ENCODE peak calls at places on chromosomes 11 and 22, in ten cellular contexts. One of them, this sample, is unnamed.

GRCh38 chr11:128294685-128295079 is 292.7 kb downstream of the ETS1 start:
- DNase-seq in transverse colon: no peak
- DNase-seq in lower leg skin: no peak
- DNase-seq in sigmoid colon: no peak
- DNase-seq in dorsolateral prefrontal cortex: no peak
- DNase-seq in breast epithelium: no peak
- DNase-seq in mesothelial cell of epicardium: no peak
- DNase-seq in activated B cell treated with CpG ODN at 0.5 μM for 24 hours: no peak
- DNase-seq in body of pancreas: no peak
- DNase-seq in Calu3: no peak
- DNase-seq in this sample: no peak

GRCh38 chr22:23752750-23753149 is 1.5 kb downstream of the VPREB3 start:
- DNase-seq in transverse colon: no peak
- DNase-seq in lower leg skin: no peak
- DNase-seq in sigmoid colon: no peak
- DNase-seq in dorsolateral prefrontal cortex: no peak
- DNase-seq in breast epithelium: no peak
- DNase-seq in mesothelial cell of epicardium: no peak
- DNase-seq in activated B cell treated with CpG ODN at 0.5 μM for 24 hours: peak
- DNase-seq in body of pancreas: no peak
- DNase-seq in Calu3: no peak
- DNase-seq in this sample: no peak

GRCh38 chr11:111957663-111958415 is 20.7 kb downstream of the DIXDC1 start:
- DNase-seq in transverse colon: no peak
- DNase-seq in lower leg skin: no peak
- DNase-seq in sigmoid colon: no peak
- DNase-seq in dorsolateral prefrontal cortex: no peak
- DNase-seq in breast epithelium: no peak
- DNase-seq in mesothelial cell of epicardium: no peak
- DNase-seq in activated B cell treated with CpG ODN at 0.5 μM for 24 hours: no peak
- DNase-seq in body of pancreas: no peak
- DNase-seq in Calu3: no peak
- DNase-seq in this sample: no peak

GRCh38 chr11:11179239-11179638 is 173.8 kb downstream of the CSNK2A3 start:
- DNase-seq in transverse colon: no peak
- DNase-seq in lower leg skin: no peak
- DNase-seq in sigmoid colon: no peak
- DNase-seq in dorsolateral prefrontal cortex: peak
- DNase-seq in breast epithelium: no peak
- DNase-seq in mesothelial cell of epicardium: no peak
- DNase-seq in activated B cell treated with CpG ODN at 0.5 μM for 24 hours: no peak
- DNase-seq in body of pancreas: no peak
- DNase-seq in Calu3: peak
- DNase-seq in this sample: no peak

GRCh38 chr22:21446128-21446826 is 20.9 kb upstream of the TMEM191C start:
- DNase-seq in transverse colon: no peak
- DNase-seq in lower leg skin: peak
- DNase-seq in sigmoid colon: peak
- DNase-seq in dorsolateral prefrontal cortex: peak
- DNase-seq in breast epithelium: peak
- DNase-seq in mesothelial cell of epicardium: no peak
- DNase-seq in activated B cell treated with CpG ODN at 0.5 μM for 24 hours: no peak
- DNase-seq in body of pancreas: peak
- DNase-seq in Calu3: no peak
- DNase-seq in this sample: no peak

GRCh38 chr11:111602865-111603632 is 800 bp downstream of the SIK2 start:
- DNase-seq in transverse colon: peak
- DNase-seq in lower leg skin: no peak
- DNase-seq in sigmoid colon: peak
- DNase-seq in dorsolateral prefrontal cortex: no peak
- DNase-seq in breast epithelium: peak
- DNase-seq in mesothelial cell of epicardium: peak
- DNase-seq in activated B cell treated with CpG ODN at 0.5 μM for 24 hours: no peak
- DNase-seq in body of pancreas: peak
- DNase-seq in Calu3: peak
- DNase-seq in this sample: no peak

GRCh38 chr11:110053848-110054414 is 39.3 kb upstream of the ZC3H12C start:
- DNase-seq in transverse colon: no peak
- DNase-seq in lower leg skin: no peak
- DNase-seq in sigmoid colon: no peak
- DNase-seq in dorsolateral prefrontal cortex: no peak
- DNase-seq in breast epithelium: no peak
- DNase-seq in mesothelial cell of epicardium: no peak
- DNase-seq in activated B cell treated with CpG ODN at 0.5 μM for 24 hours: no peak
- DNase-seq in body of pancreas: no peak
- DNase-seq in Calu3: no peak
- DNase-seq in this sample: no peak

GRCh38 chr11:48169706-48170105 is 46.9 kb upstream of the OR4B1 start:
- DNase-seq in transverse colon: no peak
- DNase-seq in lower leg skin: no peak
- DNase-seq in sigmoid colon: no peak
- DNase-seq in dorsolateral prefrontal cortex: no peak
- DNase-seq in breast epithelium: no peak
- DNase-seq in mesothelial cell of epicardium: no peak
- DNase-seq in activated B cell treated with CpG ODN at 0.5 μM for 24 hours: no peak
- DNase-seq in body of pancreas: no peak
- DNase-seq in Calu3: no peak
- DNase-seq in this sample: no peak

DNA sequence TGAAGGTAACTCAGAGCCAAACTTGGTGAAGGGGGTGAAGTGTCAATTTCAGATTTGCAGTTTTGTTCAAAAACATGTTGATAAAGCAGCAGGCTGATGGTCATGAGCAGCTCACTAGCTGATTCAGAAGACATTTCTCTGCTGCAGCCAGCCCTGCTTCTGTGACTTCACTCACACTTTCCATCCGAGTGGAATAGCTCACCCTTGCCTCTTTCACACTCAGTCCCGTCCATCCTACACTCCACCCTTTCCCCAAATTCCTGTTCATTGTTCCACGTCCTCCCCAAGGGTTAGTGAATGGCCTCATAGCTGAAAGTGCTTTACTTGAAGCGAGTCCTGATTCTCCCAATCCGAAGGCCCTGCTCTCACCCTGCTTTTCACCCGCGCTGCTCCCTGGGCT is 188.6 kb downstream of the SNX19 start:
- DNase-seq in transverse colon: no peak
- DNase-seq in lower leg skin: no peak
- DNase-seq in sigmoid colon: no peak
- DNase-seq in dorsolateral prefrontal cortex: no peak
- DNase-seq in breast epithelium: no peak
- DNase-seq in mesothelial cell of epicardium: no peak
- DNase-seq in activated B cell treated with CpG ODN at 0.5 μM for 24 hours: no peak
- DNase-seq in body of pancreas: no peak
- DNase-seq in Calu3: no peak
- DNase-seq in this sample: no peak
- TF ChIP-seq CTCF in transverse colon: no peak
- TF ChIP-seq CTCF in lower leg skin: no peak
- TF ChIP-seq CTCF in sigmoid colon: no peak
- TF ChIP-seq CTCF in dorsolateral prefrontal cortex: no peak
- TF ChIP-seq CTCF in breast epithelium: no peak
- TF ChIP-seq CTCF in mesothelial cell of epicardium: no peak
- TF ChIP-seq CTCF in activated B cell treated with CpG ODN at 0.5 μM for 24 hours: no peak
- TF ChIP-seq CTCF in body of pancreas: no peak
- TF ChIP-seq CTCF in Calu3: no peak
- TF ChIP-seq CTCF in this sample: no peak

GRCh38 chr11:14932447-14932846 is 39.7 kb downstream of the CALCA start:
- DNase-seq in transverse colon: no peak
- DNase-seq in lower leg skin: no peak
- DNase-seq in sigmoid colon: no peak
- DNase-seq in dorsolateral prefrontal cortex: no peak
- DNase-seq in breast epithelium: no peak
- DNase-seq in mesothelial cell of epicardium: no peak
- DNase-seq in activated B cell treated with CpG ODN at 0.5 μM for 24 hours: no peak
- DNase-seq in body of pancreas: no peak
- DNase-seq in Calu3: no peak
- DNase-seq in this sample: no peak

GRCh38 chr11:14934641-14935351 is 37.4 kb downstream of the CALCA start:
- DNase-seq in transverse colon: no peak
- DNase-seq in lower leg skin: no peak
- DNase-seq in sigmoid colon: no peak
- DNase-seq in dorsolateral prefrontal cortex: no peak
- DNase-seq in breast epithelium: no peak
- DNase-seq in mesothelial cell of epicardium: no peak
- DNase-seq in activated B cell treated with CpG ODN at 0.5 μM for 24 hours: no peak
- DNase-seq in body of pancreas: no peak
- DNase-seq in Calu3: no peak
- DNase-seq in this sample: no peak
- TF ChIP-seq CTCF in transverse colon: no peak
- TF ChIP-seq CTCF in lower leg skin: no peak
- TF ChIP-seq CTCF in sigmoid colon: no peak
- TF ChIP-seq CTCF in dorsolateral prefrontal cortex: no peak
- TF ChIP-seq CTCF in breast epithelium: no peak
- TF ChIP-seq CTCF in mesothelial cell of epicardium: no peak
- TF ChIP-seq CTCF in activated B cell treated with CpG ODN at 0.5 μM for 24 hours: no peak
- TF ChIP-seq CTCF in body of pancreas: no peak
- TF ChIP-seq CTCF in Calu3: no peak
- TF ChIP-seq CTCF in this sample: no peak

GRCh38 chr11:59106363-59107336 is at the start of gene FAM111B:
- DNase-seq in transverse colon: peak
- DNase-seq in lower leg skin: peak
- DNase-seq in sigmoid colon: peak
- DNase-seq in dorsolateral prefrontal cortex: peak
- DNase-seq in breast epithelium: peak
- DNase-seq in mesothelial cell of epicardium: peak
- DNase-seq in activated B cell treated with CpG ODN at 0.5 μM for 24 hours: peak
- DNase-seq in body of pancreas: peak
- DNase-seq in Calu3: peak
- DNase-seq in this sample: peak
- TF ChIP-seq CTCF in transverse colon: no peak
- TF ChIP-seq CTCF in lower leg skin: no peak
- TF ChIP-seq CTCF in sigmoid colon: no peak
- TF ChIP-seq CTCF in dorsolateral prefrontal cortex: no peak
- TF ChIP-seq CTCF in breast epithelium: no peak
- TF ChIP-seq CTCF in mesothelial cell of epicardium: no peak
- TF ChIP-seq CTCF in activated B cell treated with CpG ODN at 0.5 μM for 24 hours: no peak
- TF ChIP-seq CTCF in body of pancreas: peak
- TF ChIP-seq CTCF in Calu3: no peak
- TF ChIP-seq CTCF in this sample: no peak

GRCh38 chr11:134337051-134337450 is 5.3 kb downstream of the GLB1L2 start:
- DNase-seq in transverse colon: no peak
- DNase-seq in lower leg skin: peak
- DNase-seq in sigmoid colon: no peak
- DNase-seq in dorsolateral prefrontal cortex: no peak
- DNase-seq in breast epithelium: no peak
- DNase-seq in mesothelial cell of epicardium: no peak
- DNase-seq in activated B cell treated with CpG ODN at 0.5 μM for 24 hours: no peak
- DNase-seq in body of pancreas: no peak
- DNase-seq in Calu3: no peak
- DNase-seq in this sample: no peak
- TF ChIP-seq CTCF in transverse colon: no peak
- TF ChIP-seq CTCF in lower leg skin: no peak
- TF ChIP-seq CTCF in sigmoid colon: no peak
- TF ChIP-seq CTCF in dorsolateral prefrontal cortex: no peak
- TF ChIP-seq CTCF in breast epithelium: no peak
- TF ChIP-seq CTCF in mesothelial cell of epicardium: no peak
- TF ChIP-seq CTCF in activated B cell treated with CpG ODN at 0.5 μM for 24 hours: no peak
- TF ChIP-seq CTCF in body of pancreas: no peak
- TF ChIP-seq CTCF in Calu3: no peak
- TF ChIP-seq CTCF in this sample: no peak

GRCh38 chr11:79253280-79253679 is 187.6 kb downstream of the TENM4 start:
- DNase-seq in transverse colon: no peak
- DNase-seq in lower leg skin: peak
- DNase-seq in sigmoid colon: no peak
- DNase-seq in dorsolateral prefrontal cortex: peak
- DNase-seq in breast epithelium: no peak
- DNase-seq in mesothelial cell of epicardium: no peak
- DNase-seq in activated B cell treated with CpG ODN at 0.5 μM for 24 hours: no peak
- DNase-seq in body of pancreas: no peak
- DNase-seq in Calu3: no peak
- DNase-seq in this sample: no peak
- TF ChIP-seq CTCF in transverse colon: no peak
- TF ChIP-seq CTCF in lower leg skin: no peak
- TF ChIP-seq CTCF in sigmoid colon: no peak
- TF ChIP-seq CTCF in dorsolateral prefrontal cortex: no peak
- TF ChIP-seq CTCF in breast epithelium: no peak
- TF ChIP-seq CTCF in mesothelial cell of epicardium: no peak
- TF ChIP-seq CTCF in activated B cell treated with CpG ODN at 0.5 μM for 24 hours: no peak
- TF ChIP-seq CTCF in body of pancreas: no peak
- TF ChIP-seq CTCF in Calu3: no peak
- TF ChIP-seq CTCF in this sample: no peak

DNA sequence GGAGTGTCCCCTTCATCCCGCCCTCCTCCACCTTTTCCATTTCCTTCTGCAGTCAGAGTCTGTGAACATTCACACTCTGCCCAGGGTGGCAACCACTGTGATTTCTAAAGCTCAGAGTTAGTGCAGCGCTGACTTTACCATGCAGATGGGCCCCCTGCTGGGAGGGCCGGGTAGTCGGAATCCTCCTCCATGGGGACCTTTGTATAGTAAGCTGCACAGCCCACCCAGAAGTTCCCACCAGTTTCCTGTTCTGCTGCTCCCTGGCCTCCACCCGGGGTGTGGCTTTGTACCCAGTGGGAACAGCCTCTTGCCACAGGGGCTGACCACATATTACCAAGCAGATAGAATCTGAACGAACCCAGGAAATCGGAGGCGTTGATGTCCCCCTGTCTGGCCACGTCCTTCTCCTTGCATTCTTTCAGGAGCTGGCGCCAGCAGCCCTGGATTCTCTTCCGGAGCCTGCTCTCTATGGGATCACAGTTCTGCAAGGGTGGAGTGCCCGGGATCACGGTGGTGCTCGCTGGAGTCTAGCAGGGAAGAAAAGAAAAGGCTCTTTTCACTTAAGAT is 125.3 kb downstream of the MPPED1 start:
- DNase-seq in transverse colon: no peak
- DNase-seq in lower leg skin: peak
- DNase-seq in sigmoid colon: peak
- DNase-seq in dorsolateral prefrontal cortex: no peak
- DNase-seq in breast epithelium: no peak
- DNase-seq in mesothelial cell of epicardium: peak
- DNase-seq in activated B cell treated with CpG ODN at 0.5 μM for 24 hours: no peak
- DNase-seq in body of pancreas: no peak
- DNase-seq in Calu3: peak
- DNase-seq in this sample: no peak
- TF ChIP-seq CTCF in transverse colon: no peak
- TF ChIP-seq CTCF in lower leg skin: no peak
- TF ChIP-seq CTCF in sigmoid colon: no peak
- TF ChIP-seq CTCF in dorsolateral prefrontal cortex: no peak
- TF ChIP-seq CTCF in breast epithelium: no peak
- TF ChIP-seq CTCF in mesothelial cell of epicardium: no peak
- TF ChIP-seq CTCF in activated B cell treated with CpG ODN at 0.5 μM for 24 hours: no peak
- TF ChIP-seq CTCF in body of pancreas: no peak
- TF ChIP-seq CTCF in Calu3: peak
- TF ChIP-seq CTCF in this sample: no peak

GRCh38 chr22:38513063-38513462 is 7.0 kb upstream of the DDX17 start:
- DNase-seq in transverse colon: peak
- DNase-seq in lower leg skin: no peak
- DNase-seq in sigmoid colon: no peak
- DNase-seq in dorsolateral prefrontal cortex: no peak
- DNase-seq in breast epithelium: no peak
- DNase-seq in mesothelial cell of epicardium: no peak
- DNase-seq in activated B cell treated with CpG ODN at 0.5 μM for 24 hours: no peak
- DNase-seq in body of pancreas: no peak
- DNase-seq in Calu3: peak
- DNase-seq in this sample: no peak
- TF ChIP-seq CTCF in transverse colon: no peak
- TF ChIP-seq CTCF in lower leg skin: no peak
- TF ChIP-seq CTCF in sigmoid colon: no peak
- TF ChIP-seq CTCF in dorsolateral prefrontal cortex: no peak
- TF ChIP-seq CTCF in breast epithelium: no peak
- TF ChIP-seq CTCF in mesothelial cell of epicardium: no peak
- TF ChIP-seq CTCF in activated B cell treated with CpG ODN at 0.5 μM for 24 hours: no peak
- TF ChIP-seq CTCF in body of pancreas: no peak
- TF ChIP-seq CTCF in Calu3: no peak
- TF ChIP-seq CTCF in this sample: no peak